ENCODE peak calls at places on chromosomes 3 and 15, in six cellular contexts. One of them, this sample, is unnamed.

GRCh38 chr3:53232641-53233377 is 23.0 kb downstream of the TKT start:
- DNase-seq in thyroid gland: no peak
- DNase-seq in GM12878: no peak
- DNase-seq in MM.1S: no peak
- DNase-seq in right atrium auricular region: no peak
- DNase-seq in neural progenitor cell: no peak
- DNase-seq in this sample: no peak

GRCh38 chr15:75776075-75776443 is 63.4 kb upstream of the CSPG4 start:
- DNase-seq in thyroid gland: no peak
- DNase-seq in GM12878: no peak
- DNase-seq in MM.1S: no peak
- DNase-seq in right atrium auricular region: no peak
- DNase-seq in neural progenitor cell: peak
- DNase-seq in this sample: no peak

GRCh38 chr3:65402597-65402996 is 636.1 kb downstream of the MAGI1 start:
- DNase-seq in thyroid gland: peak
- DNase-seq in GM12878: no peak
- DNase-seq in MM.1S: no peak
- DNase-seq in right atrium auricular region: no peak
- DNase-seq in neural progenitor cell: no peak
- DNase-seq in this sample: peak

GRCh38 chr3:195001961-195002861 is 268.7 kb downstream of the XXYLT1 start:
- DNase-seq in thyroid gland: peak
- DNase-seq in GM12878: peak
- DNase-seq in MM.1S: peak
- DNase-seq in right atrium auricular region: peak
- DNase-seq in neural progenitor cell: peak
- DNase-seq in this sample: no peak

GRCh38 chr15:101501703-101502373 is 12.3 kb upstream of the PCSK6 start:
- DNase-seq in thyroid gland: no peak
- DNase-seq in GM12878: no peak
- DNase-seq in MM.1S: no peak
- DNase-seq in right atrium auricular region: peak
- DNase-seq in neural progenitor cell: peak
- DNase-seq in this sample: no peak

GRCh38 chr15:83973816-83974215 is 261.8 kb upstream of the GOLGA6L4 start:
- DNase-seq in thyroid gland: no peak
- DNase-seq in GM12878: no peak
- DNase-seq in MM.1S: no peak
- DNase-seq in right atrium auricular region: no peak
- DNase-seq in neural progenitor cell: no peak
- DNase-seq in this sample: no peak

GRCh38 chr15:71469393-71469792 is 341.0 kb upstream of the NR2E3 start:
- DNase-seq in thyroid gland: no peak
- DNase-seq in GM12878: no peak
- DNase-seq in MM.1S: no peak
- DNase-seq in right atrium auricular region: no peak
- DNase-seq in neural progenitor cell: no peak
- DNase-seq in this sample: no peak

GRCh38 chr15:101318147-101318809 is 23.2 kb upstream of the SNRPA1 start:
- DNase-seq in thyroid gland: no peak
- DNase-seq in GM12878: no peak
- DNase-seq in MM.1S: no peak
- DNase-seq in right atrium auricular region: no peak
- DNase-seq in neural progenitor cell: no peak
- DNase-seq in this sample: no peak

GRCh38 chr3:59775106-59775505 is 725.3 kb upstream of the CFAP20DC start:
- DNase-seq in thyroid gland: no peak
- DNase-seq in GM12878: no peak
- DNase-seq in MM.1S: no peak
- DNase-seq in right atrium auricular region: no peak
- DNase-seq in neural progenitor cell: peak
- DNase-seq in this sample: no peak

GRCh38 chr3:126903521-126903920 is 79.4 kb upstream of the PLXNA1 start:
- DNase-seq in thyroid gland: no peak
- DNase-seq in GM12878: no peak
- DNase-seq in MM.1S: no peak
- DNase-seq in right atrium auricular region: no peak
- DNase-seq in neural progenitor cell: no peak
- DNase-seq in this sample: no peak

GRCh38 chr3:136659253-136659652 is 92.9 kb downstream of the STAG1 start:
- DNase-seq in thyroid gland: peak
- DNase-seq in GM12878: no peak
- DNase-seq in MM.1S: no peak
- DNase-seq in right atrium auricular region: no peak
- DNase-seq in neural progenitor cell: peak
- DNase-seq in this sample: peak

GRCh38 chr3:63863150-63864007 is at the start of the genes ATXN7 and THOC7:
- DNase-seq in thyroid gland: peak
- DNase-seq in GM12878: no peak
- DNase-seq in MM.1S: peak
- DNase-seq in right atrium auricular region: peak
- DNase-seq in neural progenitor cell: peak
- DNase-seq in this sample: no peak

GRCh38 chr3:126930936-126931600 is 51.8 kb upstream of the PLXNA1 start:
- DNase-seq in thyroid gland: no peak
- DNase-seq in GM12878: no peak
- DNase-seq in MM.1S: no peak
- DNase-seq in right atrium auricular region: no peak
- DNase-seq in neural progenitor cell: no peak
- DNase-seq in this sample: no peak

GRCh38 chr15:60079210-60079609 is 75.1 kb downstream of the FOXB1 start:
- DNase-seq in thyroid gland: peak
- DNase-seq in GM12878: no peak
- DNase-seq in MM.1S: no peak
- DNase-seq in right atrium auricular region: no peak
- DNase-seq in neural progenitor cell: peak
- DNase-seq in this sample: no peak
- TF ChIP-seq CTCF in thyroid gland: no peak
- TF ChIP-seq CTCF in GM12878: no peak
- TF ChIP-seq CTCF in MM.1S: peak
- TF ChIP-seq CTCF in right atrium auricular region: no peak
- TF ChIP-seq CTCF in neural progenitor cell: peak
- TF ChIP-seq CTCF in this sample: peak

DNA sequence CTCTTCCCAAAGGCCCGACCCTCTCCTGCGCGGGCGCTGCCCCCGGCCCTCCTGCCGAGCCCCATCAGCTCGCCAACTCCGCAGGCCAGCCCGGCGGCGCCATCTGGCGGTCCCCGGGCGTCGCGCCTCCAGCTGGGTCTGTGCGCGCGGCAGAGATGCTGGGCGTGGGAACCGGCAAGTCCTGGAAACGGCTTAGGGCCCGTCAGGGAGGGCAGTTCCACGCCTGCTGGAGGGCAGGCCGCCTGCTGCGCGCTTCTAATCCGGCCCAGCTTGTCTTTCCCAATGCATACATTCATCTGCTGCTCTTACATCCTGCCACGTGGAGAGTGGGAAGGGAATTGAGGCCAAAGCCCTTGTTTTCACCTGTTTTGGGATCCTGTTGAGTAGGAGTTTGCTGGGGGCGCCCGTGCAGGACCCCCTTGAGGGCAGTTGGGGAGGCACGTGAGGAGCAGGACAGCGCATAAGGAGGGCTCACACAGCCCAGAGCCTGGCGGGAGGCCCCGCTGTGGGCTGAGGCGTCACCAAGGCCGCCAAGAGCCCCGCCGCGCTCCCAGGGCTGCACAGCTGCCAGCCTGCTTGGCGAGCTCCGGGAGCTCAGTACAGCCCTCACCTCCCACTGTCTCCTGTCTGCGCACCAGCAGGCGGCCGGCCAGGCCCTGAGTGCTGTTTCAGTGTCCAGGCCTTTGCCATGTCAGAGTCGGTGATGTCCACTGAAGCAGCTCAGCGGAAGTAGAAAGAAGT is 165.6 kb downstream of the NSMCE3 start:
- DNase-seq in thyroid gland: peak
- DNase-seq in GM12878: no peak
- DNase-seq in MM.1S: no peak
- DNase-seq in right atrium auricular region: peak
- DNase-seq in neural progenitor cell: peak
- DNase-seq in this sample: no peak
- H3K4me3 ChIP-seq in thyroid gland: no peak
- H3K4me3 ChIP-seq in GM12878: no peak
- H3K4me3 ChIP-seq in MM.1S: no peak
- H3K4me3 ChIP-seq in right atrium auricular region: peak
- H3K4me3 ChIP-seq in neural progenitor cell: peak
- H3K4me3 ChIP-seq in this sample: peak

GRCh38 chr15:51967583-51967982 is 4.0 kb downstream of the LEO1 start:
- DNase-seq in thyroid gland: no peak
- DNase-seq in GM12878: no peak
- DNase-seq in MM.1S: no peak
- DNase-seq in right atrium auricular region: no peak
- DNase-seq in neural progenitor cell: no peak
- DNase-seq in this sample: no peak

GRCh38 chr15:51970981-51971352 is 611 bp downstream of the LEO1 start:
- DNase-seq in thyroid gland: no peak
- DNase-seq in GM12878: no peak
- DNase-seq in MM.1S: peak
- DNase-seq in right atrium auricular region: no peak
- DNase-seq in neural progenitor cell: no peak
- DNase-seq in this sample: no peak

GRCh38 chr15:51970132-51970817 is 1.3 kb downstream of the LEO1 start:
- DNase-seq in thyroid gland: peak
- DNase-seq in GM12878: no peak
- DNase-seq in MM.1S: no peak
- DNase-seq in right atrium auricular region: no peak
- DNase-seq in neural progenitor cell: no peak
- DNase-seq in this sample: no peak

GRCh38 chr15:51971353-51972133 is at the start of gene LEO1:
- DNase-seq in thyroid gland: peak
- DNase-seq in GM12878: peak
- DNase-seq in MM.1S: peak
- DNase-seq in right atrium auricular region: peak
- DNase-seq in neural progenitor cell: peak
- DNase-seq in this sample: peak

GRCh38 chr15:51969728-51970127 is 1.9 kb downstream of the LEO1 start:
- DNase-seq in thyroid gland: no peak
- DNase-seq in GM12878: no peak
- DNase-seq in MM.1S: no peak
- DNase-seq in right atrium auricular region: no peak
- DNase-seq in neural progenitor cell: no peak
- DNase-seq in this sample: no peak
- TF ChIP-seq CTCF in thyroid gland: no peak
- TF ChIP-seq CTCF in GM12878: no peak
- TF ChIP-seq CTCF in MM.1S: no peak
- TF ChIP-seq CTCF in right atrium auricular region: no peak
- TF ChIP-seq CTCF in neural progenitor cell: no peak
- TF ChIP-seq CTCF in this sample: no peak

GRCh38 chr3:12235691-12236090 is 53.2 kb upstream of the PPARG start:
- DNase-seq in thyroid gland: no peak
- DNase-seq in GM12878: no peak
- DNase-seq in MM.1S: no peak
- DNase-seq in right atrium auricular region: no peak
- DNase-seq in neural progenitor cell: no peak
- DNase-seq in this sample: no peak
- H3K4me3 ChIP-seq in thyroid gland: no peak
- H3K4me3 ChIP-seq in GM12878: no peak
- H3K4me3 ChIP-seq in MM.1S: no peak
- H3K4me3 ChIP-seq in right atrium auricular region: no peak
- H3K4me3 ChIP-seq in neural progenitor cell: no peak
- H3K4me3 ChIP-seq in this sample: no peak

DNA sequence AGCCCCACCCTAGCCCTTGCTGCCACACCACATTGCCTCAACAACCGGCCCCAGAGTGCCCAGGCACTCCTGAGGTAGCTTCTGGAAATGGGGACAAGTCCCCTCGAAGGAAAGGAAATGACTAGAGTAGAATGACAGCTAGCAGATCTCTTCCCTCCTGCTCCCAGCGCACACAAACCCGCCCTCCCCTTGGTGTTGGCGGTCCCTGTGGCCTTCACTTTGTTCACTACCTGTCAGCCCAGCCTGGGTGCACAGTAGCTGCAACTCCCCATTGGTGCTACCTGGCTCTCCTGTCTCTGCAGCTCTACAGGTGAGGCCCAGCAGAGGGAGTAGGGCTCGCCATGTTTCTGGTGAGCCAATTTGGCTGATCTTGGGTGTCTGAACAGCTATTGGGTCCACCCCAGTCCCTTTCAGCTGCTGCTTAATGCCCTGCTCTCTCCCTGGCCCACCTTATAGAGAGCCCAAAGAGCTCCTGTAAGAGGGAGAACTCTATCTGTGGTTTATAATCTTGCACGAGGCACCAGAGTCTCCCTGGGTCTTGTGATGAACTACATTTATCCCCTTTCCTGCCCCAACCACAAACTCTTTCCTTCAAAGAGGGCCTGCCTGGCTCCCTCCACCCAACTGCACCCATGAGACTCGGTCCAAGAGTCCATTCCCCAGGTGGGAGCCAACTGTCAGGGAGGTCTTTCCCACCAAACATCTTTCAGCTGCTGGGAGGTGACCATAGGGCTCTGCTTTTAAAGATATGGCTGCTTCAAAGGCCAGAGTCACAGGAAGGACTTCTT is 39.1 kb downstream of the MESD start:
- DNase-seq in thyroid gland: no peak
- DNase-seq in GM12878: no peak
- DNase-seq in MM.1S: no peak
- DNase-seq in right atrium auricular region: peak
- DNase-seq in neural progenitor cell: no peak
- DNase-seq in this sample: no peak
- TF ChIP-seq CTCF in thyroid gland: no peak
- TF ChIP-seq CTCF in GM12878: no peak
- TF ChIP-seq CTCF in MM.1S: no peak
- TF ChIP-seq CTCF in right atrium auricular region: no peak
- TF ChIP-seq CTCF in neural progenitor cell: no peak
- TF ChIP-seq CTCF in this sample: no peak

GRCh38 chr3:186821429-186822367 is 15.4 kb upstream of the RFC4 start:
- DNase-seq in thyroid gland: no peak
- DNase-seq in GM12878: no peak
- DNase-seq in MM.1S: peak
- DNase-seq in right atrium auricular region: no peak
- DNase-seq in neural progenitor cell: peak
- DNase-seq in this sample: no peak
- H3K4me3 ChIP-seq in thyroid gland: no peak
- H3K4me3 ChIP-seq in GM12878: no peak
- H3K4me3 ChIP-seq in MM.1S: no peak
- H3K4me3 ChIP-seq in right atrium auricular region: no peak
- H3K4me3 ChIP-seq in neural progenitor cell: no peak
- H3K4me3 ChIP-seq in this sample: no peak

DNA sequence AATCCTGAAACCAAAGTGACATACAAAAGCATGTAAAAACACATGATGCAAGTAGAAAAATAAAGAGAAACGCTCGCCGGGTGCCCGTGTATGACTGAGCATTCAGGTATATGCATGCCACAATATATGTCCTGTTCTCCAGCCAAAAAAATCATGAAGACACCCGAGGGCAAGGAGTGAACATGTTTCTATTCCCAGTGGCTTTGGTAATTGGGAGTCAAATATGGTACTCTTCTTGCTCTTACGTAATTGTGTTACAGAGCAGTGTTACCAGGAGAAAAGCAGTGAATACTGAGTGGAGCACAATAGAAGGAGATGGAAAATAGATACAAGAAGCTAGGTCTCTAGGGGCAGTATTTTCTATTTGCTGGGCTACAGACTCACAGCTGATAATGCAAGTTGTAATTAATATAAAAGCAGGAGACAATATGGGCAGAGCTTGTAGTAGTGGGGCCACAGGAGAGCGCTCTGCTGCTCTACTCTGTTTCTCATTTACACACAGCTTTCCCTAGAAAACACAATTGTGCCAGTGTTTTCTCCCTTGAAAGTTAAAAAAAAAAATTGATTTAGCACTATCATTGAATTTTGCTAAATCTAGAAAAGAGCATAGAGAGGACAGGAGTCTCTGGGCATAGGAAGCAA is 13.2 kb downstream of the MEIS2 start:
- DNase-seq in thyroid gland: no peak
- DNase-seq in GM12878: no peak
- DNase-seq in MM.1S: no peak
- DNase-seq in right atrium auricular region: no peak
- DNase-seq in neural progenitor cell: no peak
- DNase-seq in this sample: no peak
- TF ChIP-seq CTCF in thyroid gland: no peak
- TF ChIP-seq CTCF in GM12878: no peak
- TF ChIP-seq CTCF in MM.1S: no peak
- TF ChIP-seq CTCF in right atrium auricular region: no peak
- TF ChIP-seq CTCF in neural progenitor cell: no peak
- TF ChIP-seq CTCF in this sample: no peak

GRCh38 chr3:43995929-43996378 is 245.7 kb upstream of the TOPAZ1 start:
- DNase-seq in thyroid gland: peak
- DNase-seq in GM12878: no peak
- DNase-seq in MM.1S: peak
- DNase-seq in right atrium auricular region: no peak
- DNase-seq in neural progenitor cell: peak
- DNase-seq in this sample: no peak
- H3K4me3 ChIP-seq in thyroid gland: peak
- H3K4me3 ChIP-seq in GM12878: peak
- H3K4me3 ChIP-seq in MM.1S: peak
- H3K4me3 ChIP-seq in right atrium auricular region: no peak
- H3K4me3 ChIP-seq in neural progenitor cell: peak
- H3K4me3 ChIP-seq in this sample: peak